ENCODE peak calls at places on chromosomes 5 and 9, in nine cellular contexts. A is upper lobe of right lung; F is fibroblast of pulmonary artery; Y is CD8-positive, alpha-beta T cell; C is body of pancreas; Z is fibroblast of lung; O is GM12865; U is SJSA1; E is Peyer's patch. H is an unnamed sample.
A peak's percentile ranks its signal among the peaks of the same experiment; 100 is the strongest.

GRCh38 chr9:34929506-34930102 is 28.5 kb upstream of the PHF24 start:
- DNase-seq in F (peak; percentile 26), U (no peak), E (no peak), Z (peak; percentile 14), Y (no peak), O (peak; percentile 47), C (peak; percentile 37), A (no peak), H (no peak)

GRCh38 chr5:135709998-135710670 is 124.3 kb upstream of the SLC25A48 start:
- DNase-seq in E (no peak), O (no peak), Y (no peak), A (no peak), Z (no peak), C (no peak), U (peak; percentile 41), F (no peak), H (no peak)

GRCh38 chr9:99235874-99236627 is 14.0 kb downstream of the SEC61B start:
- DNase-seq in C (no peak), U (no peak), Y (no peak), F (no peak), A (no peak), E (peak; percentile 51), O (peak; percentile 94), Z (no peak), H (no peak)

GRCh38 chr5:181051841-181052525 is 11.9 kb downstream of the BTNL9 start:
- DNase-seq in O (peak; percentile 19), E (no peak), C (no peak), F (no peak), U (no peak), Y (no peak), A (no peak), Z (no peak), H (no peak)

GRCh38 chr9:36976371-36977030 is 57.6 kb downstream of the PAX5 start:
- DNase-seq in E (no peak), Y (no peak), A (peak; percentile 43), U (no peak), Z (no peak), F (no peak), C (no peak), O (no peak), H (no peak)

GRCh38 chr5:135891804-135892203 is 3.8 kb downstream of the IL9 start:
- DNase-seq in Y (no peak), Z (no peak), E (no peak), A (no peak), O (no peak), F (no peak), C (no peak), U (no peak), H (no peak)

GRCh38 chr5:16617272-16617973 is 626 bp upstream of the RETREG1 start:
- DNase-seq in C (no peak), E (peak; percentile 48), F (no peak), U (no peak), Z (no peak), O (no peak), Y (peak; percentile 61), A (no peak), H (peak; percentile 45)

GRCh38 chr5:14316471-14316870 is 173.3 kb downstream of the TRIO start:
- DNase-seq in C (no peak), F (peak; percentile 19), Y (no peak), U (no peak), E (no peak), Z (no peak), O (no peak), A (no peak), H (no peak)

GRCh38 chr5:94362857-94363256 is 255.5 kb downstream of the KIAA0825 start:
- DNase-seq in Z (no peak), F (no peak), E (no peak), A (no peak), Y (no peak), U (no peak), C (no peak), O (no peak), H (no peak)

GRCh38 chr9:110767559-110768063 is 99.0 kb downstream of the MUSK start:
- DNase-seq in C (no peak), Y (no peak), U (no peak), O (no peak), A (no peak), F (peak; percentile 96), E (no peak), Z (peak; percentile 83), H (peak; percentile 23)

GRCh38 chr5:117594165-117594564 is 1019.5 kb upstream of the SEMA6A start:
- DNase-seq in F (peak; percentile 88), Z (no peak), U (no peak), A (no peak), O (no peak), C (no peak), Y (no peak), E (no peak), H (no peak)

GRCh38 chr9:33189331-33189731 is 22.2 kb upstream of the B4GALT1 start:
- DNase-seq in E (no peak), C (no peak), Y (no peak), U (no peak), O (no peak), A (no peak), F (no peak), Z (no peak), H (no peak)

GRCh38 chr9:110214553-110214952 is 6.6 kb upstream of the C9orf152 start:
- DNase-seq in C (no peak), F (no peak), O (no peak), Z (no peak), Y (no peak), U (no peak), E (no peak), A (no peak), H (no peak)

DNA sequence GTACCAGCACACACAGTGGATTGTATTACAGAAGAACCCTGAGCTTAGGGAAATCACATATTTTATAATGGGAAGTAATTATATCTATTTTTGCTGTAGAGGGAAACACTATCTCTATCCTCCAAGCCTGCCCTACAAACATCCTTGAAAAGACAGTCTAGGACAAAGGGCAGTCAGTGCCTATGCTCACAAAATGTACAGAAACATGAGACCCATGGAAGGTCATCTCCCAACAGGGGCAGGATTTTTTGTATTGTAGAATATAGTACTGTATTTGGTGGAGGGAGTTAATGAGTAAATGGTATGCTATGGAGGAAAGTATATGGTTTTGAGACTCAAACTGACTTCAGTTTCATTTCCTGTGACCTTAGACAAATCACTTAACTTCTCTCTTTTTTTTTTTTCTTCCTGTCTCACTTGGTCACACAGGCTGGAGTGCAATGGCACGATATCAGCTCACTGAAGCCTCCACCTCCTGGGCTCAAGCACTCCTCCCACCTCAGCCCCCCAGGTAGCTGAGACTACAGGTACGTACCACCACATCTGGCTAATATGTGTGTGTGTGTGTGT is 5.8 kb upstream of the RAB14 start:
- DNase-seq in Z (no peak), A (no peak), O (peak; percentile 75), U (no peak), F (no peak), E (peak; percentile 44), C (no peak), Y (no peak), H (no peak)
- H3K4me3 ChIP-seq in Z (no peak overlapping the region), A (no peak overlapping the region), O (peak overlapping the region; percentile 33), U (no peak overlapping the region), F (no peak overlapping the region), E (no peak overlapping the region), C (no peak overlapping the region), Y (no peak overlapping the region), H (no peak overlapping the region)

DNA sequence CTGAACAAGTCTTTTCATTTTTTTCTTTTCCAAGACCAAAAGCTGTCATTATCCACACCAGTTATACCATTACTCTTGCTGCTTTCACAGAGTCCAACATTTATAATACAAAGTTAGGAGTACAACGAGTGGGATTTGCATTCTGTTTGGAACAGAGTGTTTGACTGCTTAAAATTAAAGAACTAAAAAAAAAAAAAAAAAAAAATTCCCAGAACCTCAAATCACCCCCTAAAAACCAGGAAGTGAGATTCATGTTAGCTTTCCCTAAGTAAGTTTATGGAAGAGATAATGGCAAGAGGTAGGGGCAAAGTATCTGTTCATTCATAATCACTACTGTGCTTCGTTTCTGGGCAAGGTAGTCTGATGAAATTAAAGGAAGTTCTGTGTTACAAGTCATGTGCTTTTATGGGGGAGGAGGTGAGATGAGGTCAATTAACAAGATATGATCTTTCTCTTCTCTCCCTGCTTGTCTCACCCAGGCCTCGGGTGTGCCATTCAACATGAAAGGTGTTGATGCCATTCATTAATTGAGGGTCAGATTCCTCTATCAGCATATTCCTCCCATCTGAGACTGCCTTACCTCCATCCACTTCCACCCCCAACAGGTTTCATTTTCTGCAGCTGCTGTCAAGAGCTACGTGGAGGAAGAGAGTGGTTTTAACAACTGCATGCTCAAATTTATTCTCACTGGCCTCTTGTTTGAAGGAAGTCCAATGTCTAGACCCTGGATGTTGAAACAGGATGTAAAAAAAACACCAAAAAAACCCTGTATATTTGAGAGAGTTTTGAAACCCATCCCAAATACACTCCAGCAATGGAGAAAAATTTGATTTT is 58.1 kb downstream of the MARCHF3 start:
- DNase-seq in F (peak; percentile 71), O (peak; percentile 74), Z (no peak), C (no peak), E (peak; percentile 35), A (no peak), Y (peak; percentile 38), U (no peak), H (peak; percentile 31)
- H3K4me3 ChIP-seq in F (no peak overlapping the region), O (peak overlapping the region; percentile 2), Z (no peak overlapping the region), C (no peak overlapping the region), E (peak overlapping the region; percentile 4), A (no peak overlapping the region), Y (no peak overlapping the region), U (no peak overlapping the region), H (no peak overlapping the region)

GRCh38 chr5:83470920-83471404 is 582 bp upstream of the VCAN start:
- DNase-seq in F (peak; percentile 22), Y (no peak), A (no peak), Z (no peak), C (no peak), U (no peak), E (no peak), O (peak; percentile 8), H (no peak)
- H3K4me3 ChIP-seq in F (peak overlapping the region; percentile 85), Y (no peak overlapping the region), A (peak overlapping the region; percentile 59), Z (peak overlapping the region; percentile 75), C (no peak overlapping the region), U (peak overlapping the region; percentile 48), E (no peak overlapping the region), O (peak overlapping the region; percentile 83), H (no peak overlapping the region)

DNA sequence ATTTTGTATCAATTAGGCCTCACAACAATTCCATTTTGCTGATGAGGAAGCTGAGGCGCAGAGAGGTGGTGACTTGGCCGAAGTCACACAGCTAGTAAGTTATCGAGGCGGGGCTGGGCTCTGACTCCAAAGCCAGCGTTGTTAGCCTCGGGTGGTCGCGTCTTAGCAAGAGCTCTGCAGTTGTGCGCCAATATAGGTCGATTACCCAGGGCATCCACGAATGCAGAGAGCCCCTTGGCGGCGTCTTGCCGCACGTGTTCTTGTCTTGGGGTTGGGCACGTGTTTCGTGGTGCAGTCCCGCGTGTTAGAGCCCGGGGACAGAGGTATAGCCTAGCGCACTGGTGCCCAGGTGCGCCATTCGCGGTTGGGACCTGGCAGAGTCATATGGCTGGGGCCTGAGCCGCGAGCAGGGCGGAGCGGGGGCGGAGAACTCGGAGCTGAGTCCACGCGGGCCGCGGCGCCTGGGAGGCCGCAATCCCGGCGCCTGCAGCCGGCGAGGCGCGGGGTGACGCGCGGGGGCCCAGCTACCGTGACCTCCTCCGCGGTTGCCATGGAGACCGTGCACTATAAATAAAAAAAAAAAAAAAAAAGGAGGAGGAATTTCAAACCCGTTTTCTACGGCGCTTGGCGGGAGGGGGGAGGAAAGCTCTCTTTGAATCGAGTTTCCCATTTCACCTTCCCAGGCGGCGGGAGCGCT is 62.4 kb downstream of the CXXC5 start:
- DNase-seq in A (peak; percentile 73), U (no peak), E (peak; percentile 63), Y (peak; percentile 56), F (peak; percentile 63), C (peak; percentile 59), O (peak; percentile 42), Z (peak; percentile 62), H (peak; percentile 74)
- H3K4me3 ChIP-seq in A (peak overlapping the region; percentile 51), U (peak overlapping the region; percentile 46), E (peak overlapping the region; percentile 42), Y (peak overlapping the region; percentile 64), F (peak overlapping the region; percentile 46), C (no peak overlapping the region), O (peak overlapping the region; percentile 55), Z (peak overlapping the region; percentile 53), H (no peak overlapping the region)